ENCODE peak calls at places on chromosomes 4 and X, in seven cellular contexts. D is HCT116, A is WTC11, P is A549, M is GM12878, V is K562, K is SK-N-SH. S is an unnamed sample.

GRCh38 chr4:159117968-159118367 is 15.1 kb downstream of the RAPGEF2 start:
- DNase-seq in D (no peak), A (no peak), P (no peak), M (no peak), V (no peak), K (no peak), S (no peak)

GRCh38 chr4:17072483-17072882 is 174.0 kb upstream of the LDB2 start:
- DNase-seq in D (no peak), A (no peak), P (no peak), M (no peak), V (no peak), K (no peak), S (no peak)

GRCh38 chr4:75752637-75753036 is 28.3 kb downstream of the USO1 start:
- DNase-seq in D (no peak), A (no peak), P (no peak), M (no peak), V (no peak), K (no peak), S (no peak)

GRCh38 chrX:151633157-151633556 is 62.1 kb upstream of the PRRG3 start:
- DNase-seq in D (no peak), A (no peak), P (no peak), M (no peak), V (peak), K (no peak), S (no peak)

GRCh38 chr4:84852081-84852480 is 114.4 kb downstream of the WDFY3 start:
- DNase-seq in D (peak), A (no peak), P (no peak), M (no peak), V (no peak), K (no peak), S (no peak)

GRCh38 chrX:51694254-51694653 is 11.6 kb upstream of the CENPVL2 start:
- DNase-seq in D (no peak), A (no peak), P (no peak), M (no peak), V (no peak), K (no peak), S (no peak)

GRCh38 chr4:35604252-35604651 is 640.1 kb downstream of the ARAP2 start:
- DNase-seq in D (no peak), A (no peak), P (no peak), M (no peak), V (no peak), K (no peak), S (no peak)

GRCh38 chr4:26434030-26434639 is 56.1 kb downstream of the CCKAR start:
- DNase-seq in D (no peak), A (no peak), P (no peak), M (no peak), V (no peak), K (no peak), S (no peak)

GRCh38 chr4:8164687-8165086 is 6.1 kb upstream of the ABLIM2 start:
- DNase-seq in D (no peak), A (no peak), P (no peak), M (no peak), V (no peak), K (no peak), S (no peak)

GRCh38 chrX:71996826-71997225 is 86.2 kb downstream of the NHSL2 start:
- DNase-seq in D (no peak), A (peak), P (no peak), M (no peak), V (no peak), K (no peak), S (no peak)

GRCh38 chr4:77358315-77358928 is 201.4 kb downstream of the CCNG2 start:
- DNase-seq in D (peak), A (peak), P (peak), M (no peak), V (peak), K (peak), S (peak)

GRCh38 chr4:118981839-118982381 is 93.3 kb downstream of the SYNPO2 start:
- DNase-seq in D (peak), A (peak), P (peak), M (no peak), V (peak), K (peak), S (peak)

GRCh38 chr4:72666910-72667309 is 97.9 kb upstream of the ADAMTS3 start:
- DNase-seq in D (no peak), A (peak), P (no peak), M (no peak), V (peak), K (no peak), S (no peak)

GRCh38 chr4:56320293-56320692 is 67.0 kb downstream of the AASDH start:
- DNase-seq in D (no peak), A (no peak), P (no peak), M (no peak), V (no peak), K (no peak), S (no peak)

GRCh38 chr4:77921701-77922100 is 59.1 kb downstream of the MRPL1 start:
- DNase-seq in D (peak), A (no peak), P (peak), M (no peak), V (no peak), K (no peak), S (no peak)

GRCh38 chrX:132023117-132023895 is at the start of gene STK26:
- DNase-seq in D (peak), A (peak), P (peak), M (no peak), V (peak), K (peak), S (peak)

GRCh38 chrX:30819080-30819479 is 70.0 kb downstream of the TAB3 start:
- DNase-seq in D (no peak), A (no peak), P (no peak), M (no peak), V (no peak), K (no peak), S (no peak)

GRCh38 chr4:68182382-68182820 is 52.7 kb upstream of the TMPRSS11F start:
- DNase-seq in D (no peak), A (no peak), P (no peak), M (no peak), V (no peak), K (no peak), S (no peak)

GRCh38 chr4:177339794-177340374 is 30.2 kb downstream of the NEIL3 start:
- DNase-seq in D (peak), A (no peak), P (peak), M (peak), V (peak), K (peak), S (peak)

GRCh38 chrX:45859407-45859806 is 658.7 kb upstream of the DIPK2B start:
- DNase-seq in D (no peak), A (no peak), P (no peak), M (no peak), V (no peak), K (no peak), S (no peak)

GRCh38 chr4:77697860-77698599 is 92.4 kb downstream of the CXCL13 start:
- DNase-seq in D (peak), A (peak), P (peak), M (no peak), V (peak), K (no peak), S (peak)

GRCh38 chrX:124476562-124476961 is 130.2 kb downstream of the SH2D1A start:
- DNase-seq in D (no peak), A (no peak), P (no peak), M (no peak), V (no peak), K (no peak), S (no peak)

GRCh38 chr4:128461300-128462103 is 173.9 kb upstream of the PGRMC2 start:
- DNase-seq in D (no peak), A (no peak), P (no peak), M (no peak), V (peak), K (no peak), S (peak)

GRCh38 chr4:41714601-41715000 is 33.9 kb downstream of the PHOX2B start:
- DNase-seq in D (no peak), A (no peak), P (no peak), M (no peak), V (no peak), K (no peak), S (no peak)

GRCh38 chr4:145048817-145049216 is 49.2 kb downstream of the ANAPC10 start:
- DNase-seq in D (no peak), A (no peak), P (no peak), M (no peak), V (no peak), K (no peak), S (no peak)

GRCh38 chrX:15404712-15405111 is 20.5 kb upstream of the VEGFD start:
- DNase-seq in D (no peak), A (no peak), P (no peak), M (no peak), V (peak), K (peak), S (peak)

GRCh38 chr4:141538001-141538400 is 98.4 kb upstream of the IL15 start:
- DNase-seq in D (no peak), A (no peak), P (no peak), M (no peak), V (no peak), K (no peak), S (no peak)

GRCh38 chr4:94410678-94411206 is 41.0 kb upstream of the PDLIM5 start:
- DNase-seq in D (no peak), A (no peak), P (peak), M (no peak), V (peak), K (no peak), S (peak)

GRCh38 chr4:158610790-158611189 is 60.9 kb downstream of the C4orf46 start:
- DNase-seq in D (no peak), A (no peak), P (no peak), M (no peak), V (no peak), K (no peak), S (no peak)

GRCh38 chrX:1150569-1151347 is 61.7 kb downstream of the CRLF2 start:
- DNase-seq in D (no peak), A (no peak), P (no peak), M (no peak), V (no peak), K (no peak), S (no peak)

GRCh38 chrX:106894392-106894909 is 8.7 kb downstream of the RIPPLY1 start:
- DNase-seq in D (peak), A (peak), P (peak), M (no peak), V (peak), K (peak), S (peak)

GRCh38 chrX:17442898-17443297 is 67.9 kb downstream of the NHS start:
- DNase-seq in D (no peak), A (no peak), P (no peak), M (no peak), V (no peak), K (no peak), S (no peak)

GRCh38 chrX:69987691-69988090 is 62.0 kb downstream of the AWAT2 start:
- DNase-seq in D (no peak), A (no peak), P (no peak), M (no peak), V (no peak), K (no peak), S (no peak)

GRCh38 chr4:99803702-99804101 is 12.9 kb upstream of the DAPP1 start:
- DNase-seq in D (no peak), A (no peak), P (no peak), M (no peak), V (no peak), K (no peak), S (no peak)

GRCh38 chrX:41655631-41656030 is 33.1 kb upstream of the GPR34 start:
- DNase-seq in D (no peak), A (no peak), P (no peak), M (no peak), V (no peak), K (no peak), S (no peak)

GRCh38 chr4:80948161-80948560 is 82.3 kb upstream of the BMP3 start:
- DNase-seq in D (no peak), A (no peak), P (no peak), M (no peak), V (no peak), K (no peak), S (no peak)

GRCh38 chrX:106931831-106932491 is 11.8 kb downstream of the CLDN2 start:
- DNase-seq in D (no peak), A (no peak), P (no peak), M (no peak), V (no peak), K (no peak), S (no peak)

GRCh38 chr4:121462660-121463261 is 81.9 kb upstream of the QRFPR start:
- DNase-seq in D (peak), A (peak), P (peak), M (no peak), V (peak), K (peak), S (peak)

GRCh38 chr4:1459081-1459480 is 52.8 kb upstream of the NKX1-1 start:
- DNase-seq in D (no peak), A (no peak), P (no peak), M (no peak), V (no peak), K (peak), S (no peak)

GRCh38 chr4:1459664-1460511 is 53.6 kb upstream of the NKX1-1 start:
- DNase-seq in D (no peak), A (no peak), P (no peak), M (no peak), V (no peak), K (peak), S (no peak)

GRCh38 chr4:1460967-1461868 is 55.0 kb upstream of the NKX1-1 start:
- DNase-seq in D (no peak), A (no peak), P (no peak), M (no peak), V (no peak), K (peak), S (no peak)

GRCh38 chr4:1462009-1462767 is 55.9 kb upstream of the NKX1-1 start:
- DNase-seq in D (no peak), A (no peak), P (no peak), M (no peak), V (no peak), K (peak), S (no peak)

DNA sequence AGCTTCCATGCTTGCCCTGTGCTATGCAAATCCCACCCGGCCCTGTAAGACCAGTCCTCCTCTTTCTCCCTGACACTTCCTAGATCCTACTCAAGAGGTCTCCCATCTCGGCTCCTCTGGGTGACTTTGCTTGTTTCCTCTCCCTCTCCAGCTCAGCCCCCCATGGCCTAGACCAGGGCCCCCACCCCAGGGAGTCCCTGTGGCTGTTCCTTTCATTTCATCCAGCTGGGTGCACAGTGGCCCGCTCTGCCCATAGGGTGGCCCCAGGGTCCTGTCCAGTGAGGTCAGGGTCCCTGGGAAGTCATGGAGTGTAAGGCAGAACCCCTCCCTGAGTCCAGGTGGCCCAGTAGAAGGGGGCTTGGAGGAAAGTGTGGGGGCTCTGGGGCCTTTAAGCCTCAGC is 52.3 kb upstream of the NKX1-1 start:
- DNase-seq in D (no peak), A (no peak), P (no peak), M (no peak), V (no peak), K (peak), S (no peak)
- TF ChIP-seq MAX in D (no peak), A (no peak), P (no peak), M (no peak), V (no peak), K (no peak), S (no peak)

GRCh38 chr4:30719363-30720020 is 677 bp upstream of the PCDH7 start:
- DNase-seq in D (no peak), A (peak), P (peak), M (no peak), V (no peak), K (peak), S (peak)
- TF ChIP-seq MAX in D (no peak), A (no peak), P (no peak), M (no peak), V (no peak), K (no peak), S (no peak)

GRCh38 chr4:40057540-40058091 is 966 bp downstream of the N4BP2 start:
- DNase-seq in D (peak), A (peak), P (peak), M (peak), V (peak), K (peak), S (peak)

GRCh38 chr4:40053161-40053560 is 3.5 kb upstream of the N4BP2 start:
- DNase-seq in D (no peak), A (no peak), P (no peak), M (no peak), V (no peak), K (no peak), S (no peak)

GRCh38 chr4:40055873-40056721 is 553 bp upstream of the N4BP2 start:
- DNase-seq in D (no peak), A (peak), P (peak), M (no peak), V (peak), K (peak), S (peak)

GRCh38 chr4:40056722-40057539 is at the start of gene N4BP2:
- DNase-seq in D (peak), A (peak), P (peak), M (peak), V (peak), K (peak), S (peak)

GRCh38 chr4:40055379-40055872 is 1.2 kb upstream of the N4BP2 start:
- DNase-seq in D (no peak), A (no peak), P (no peak), M (peak), V (peak), K (no peak), S (peak)
- TF ChIP-seq MAX in D (no peak), A (no peak), P (no peak), M (no peak), V (no peak), K (no peak), S (no peak)

GRCh38 chr4:5750052-5750950 is 39.3 kb downstream of the EVC start:
- DNase-seq in D (no peak), A (no peak), P (no peak), M (no peak), V (peak), K (no peak), S (no peak)
- TF ChIP-seq MAX in D (no peak), A (no peak), P (no peak), M (no peak), V (no peak), K (no peak), S (no peak)

DNA sequence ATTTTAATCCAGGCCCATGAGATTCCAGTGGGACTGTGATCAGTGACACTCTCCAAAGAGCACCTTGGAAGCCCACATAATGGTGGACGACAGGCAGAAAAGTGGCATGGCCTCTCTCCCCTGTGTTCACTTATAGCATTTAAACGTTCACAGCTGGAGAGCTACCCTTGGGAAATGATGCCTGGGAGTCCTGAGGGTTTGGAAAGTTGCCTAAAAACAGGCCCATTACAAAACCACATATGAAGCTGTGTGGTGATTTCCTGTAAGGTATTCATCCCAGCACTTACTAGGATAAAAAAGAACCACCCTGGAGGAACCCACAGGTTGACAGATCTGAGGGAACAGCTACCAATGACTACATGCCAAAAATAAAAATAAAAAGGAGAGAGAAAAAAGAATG is 193.2 kb downstream of the RASL11B start:
- DNase-seq in D (no peak), A (no peak), P (no peak), M (no peak), V (no peak), K (peak), S (no peak)
- TF ChIP-seq MAX in D (no peak), A (no peak), P (no peak), M (no peak), V (no peak), K (no peak), S (no peak)

DNA sequence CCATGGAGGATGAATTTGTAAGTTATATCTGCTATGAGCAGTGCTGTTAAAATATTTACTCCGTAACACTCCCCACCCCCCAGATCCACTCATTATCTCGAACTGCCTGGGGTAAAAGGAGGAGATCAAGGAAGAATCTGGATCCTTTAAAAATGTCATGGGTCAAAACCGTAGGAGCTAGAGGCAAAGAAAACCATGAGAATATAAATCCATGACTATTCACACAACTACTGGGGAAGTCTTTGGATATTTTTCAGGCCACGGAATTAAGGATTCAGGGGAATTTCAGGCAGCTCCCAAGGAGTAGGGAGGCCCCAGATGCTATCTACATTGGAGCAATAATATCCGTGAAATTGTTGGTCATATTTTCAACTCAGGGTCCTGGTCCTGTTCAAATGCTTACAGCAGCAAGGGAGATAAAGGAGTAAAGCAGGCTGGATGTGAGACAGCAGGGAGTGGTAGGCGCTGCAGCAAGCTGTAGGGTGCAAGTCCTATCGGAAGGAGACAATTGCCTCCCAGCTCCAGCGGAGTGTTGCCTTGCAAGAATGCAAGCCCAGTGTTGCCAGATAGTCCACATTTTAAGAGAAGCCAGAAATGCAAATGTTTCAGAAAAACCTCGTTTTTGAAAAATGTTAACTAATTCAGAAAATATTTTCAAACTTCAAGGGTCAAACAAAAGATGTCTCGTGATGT is 116.2 kb upstream of the KIT start:
- DNase-seq in D (no peak), A (no peak), P (no peak), M (no peak), V (peak), K (no peak), S (no peak)
- TF ChIP-seq MAX in D (no peak), A (no peak), P (no peak), M (no peak), V (no peak), K (no peak), S (no peak)

GRCh38 chrX:19382500-19383145 is 38.9 kb downstream of the PDHA1 start:
- DNase-seq in D (peak), A (peak), P (peak), M (no peak), V (peak), K (peak), S (peak)
- TF ChIP-seq MAX in D (no peak), A (no peak), P (no peak), M (no peak), V (no peak), K (no peak), S (no peak)

GRCh38 chrX:20863649-20864048 is 510.6 kb upstream of the CNKSR2 start:
- DNase-seq in D (no peak), A (no peak), P (no peak), M (no peak), V (no peak), K (peak), S (no peak)

GRCh38 chrX:20861113-20861512 is 513.1 kb upstream of the CNKSR2 start:
- DNase-seq in D (no peak), A (no peak), P (no peak), M (no peak), V (no peak), K (no peak), S (no peak)

DNA sequence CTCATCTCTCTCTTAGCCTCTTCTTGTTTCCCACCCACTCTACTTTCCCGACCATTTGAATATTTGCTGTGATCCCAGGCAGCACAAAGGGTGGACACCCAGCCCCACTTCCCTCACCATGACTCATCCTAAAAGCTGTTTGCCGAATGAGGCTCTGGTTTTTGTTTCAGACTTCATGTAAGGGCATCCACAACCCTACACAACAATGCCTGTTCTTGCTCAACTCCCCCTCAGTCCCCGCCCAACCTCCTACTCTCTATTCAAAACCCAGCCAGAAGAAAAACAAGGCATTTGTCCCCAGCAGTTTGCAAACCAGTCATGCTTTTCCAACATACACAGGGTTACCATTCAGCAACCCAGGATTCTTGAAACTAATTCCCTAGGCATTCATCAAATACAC is 516.5 kb upstream of the CNKSR2 start:
- DNase-seq in D (no peak), A (no peak), P (no peak), M (no peak), V (no peak), K (no peak), S (peak)
- TF ChIP-seq MAX in D (no peak), A (no peak), P (no peak), M (no peak), V (no peak), K (no peak), S (no peak)

GRCh38 chrX:10769165-10769564 is 148.8 kb upstream of the MID1 start:
- DNase-seq in D (peak), A (no peak), P (peak), M (no peak), V (peak), K (peak), S (peak)
- TF ChIP-seq MAX in D (no peak), A (no peak), P (no peak), M (no peak), V (no peak), K (no peak), S (no peak)